ENCODE peak calls at places on chromosomes 5 and 9, in ten cellular contexts. One of them, this sample, is unnamed.

GRCh38 chr5:82346376-82347212 is 68.4 kb upstream of the RPS23 start:
- DNase-seq in A549: no peak
- DNase-seq in NB4: no peak
- DNase-seq in HepG2: no peak
- DNase-seq in vagina: no peak
- DNase-seq in IMR-90: no peak
- DNase-seq in uterus: no peak
- DNase-seq in adrenal gland: no peak
- DNase-seq in stomach: no peak
- DNase-seq in right lobe of liver: no peak
- DNase-seq in this sample: no peak

GRCh38 chr9:105681313-105681712 is 13.0 kb upstream of the TMEM38B start:
- DNase-seq in A549: no peak
- DNase-seq in NB4: no peak
- DNase-seq in HepG2: no peak
- DNase-seq in vagina: peak; percentile 44
- DNase-seq in IMR-90: no peak
- DNase-seq in uterus: no peak
- DNase-seq in adrenal gland: no peak
- DNase-seq in stomach: no peak
- DNase-seq in right lobe of liver: no peak
- DNase-seq in this sample: no peak

GRCh38 chr5:88660947-88661869 is 221.8 kb downstream of the MEF2C start:
- DNase-seq in A549: peak; percentile 84
- DNase-seq in NB4: peak; percentile 94
- DNase-seq in HepG2: no peak
- DNase-seq in vagina: no peak
- DNase-seq in IMR-90: peak; percentile 77
- DNase-seq in uterus: peak; percentile 39
- DNase-seq in adrenal gland: peak; percentile 94
- DNase-seq in stomach: no peak
- DNase-seq in right lobe of liver: peak; percentile 57
- DNase-seq in this sample: peak; percentile 53

GRCh38 chr9:27188426-27188825 is 79.4 kb downstream of the TEK start:
- DNase-seq in A549: no peak
- DNase-seq in NB4: no peak
- DNase-seq in HepG2: no peak
- DNase-seq in vagina: no peak
- DNase-seq in IMR-90: no peak
- DNase-seq in uterus: no peak
- DNase-seq in adrenal gland: no peak
- DNase-seq in stomach: no peak
- DNase-seq in right lobe of liver: no peak
- DNase-seq in this sample: no peak

GRCh38 chr5:100731768-100732167 is 171.3 kb downstream of the ST8SIA4 start:
- DNase-seq in A549: no peak
- DNase-seq in NB4: peak; percentile 55
- DNase-seq in HepG2: no peak
- DNase-seq in vagina: no peak
- DNase-seq in IMR-90: no peak
- DNase-seq in uterus: no peak
- DNase-seq in adrenal gland: no peak
- DNase-seq in stomach: no peak
- DNase-seq in right lobe of liver: no peak
- DNase-seq in this sample: no peak

GRCh38 chr9:106156462-106156861 is 462.1 kb downstream of the TMEM38B start:
- DNase-seq in A549: no peak
- DNase-seq in NB4: no peak
- DNase-seq in HepG2: no peak
- DNase-seq in vagina: no peak
- DNase-seq in IMR-90: no peak
- DNase-seq in uterus: no peak
- DNase-seq in adrenal gland: no peak
- DNase-seq in stomach: no peak
- DNase-seq in right lobe of liver: no peak
- DNase-seq in this sample: no peak

GRCh38 chr9:132879443-132880310 is 979 bp downstream of the SPACA9 start:
- DNase-seq in A549: no peak
- DNase-seq in NB4: peak; percentile 89
- DNase-seq in HepG2: no peak
- DNase-seq in vagina: no peak
- DNase-seq in IMR-90: no peak
- DNase-seq in uterus: no peak
- DNase-seq in adrenal gland: no peak
- DNase-seq in stomach: no peak
- DNase-seq in right lobe of liver: no peak
- DNase-seq in this sample: no peak

GRCh38 chr9:126439402-126439765 is 112.8 kb downstream of the MVB12B start:
- DNase-seq in A549: no peak
- DNase-seq in NB4: no peak
- DNase-seq in HepG2: no peak
- DNase-seq in vagina: no peak
- DNase-seq in IMR-90: peak; percentile 81
- DNase-seq in uterus: no peak
- DNase-seq in adrenal gland: no peak
- DNase-seq in stomach: no peak
- DNase-seq in right lobe of liver: no peak
- DNase-seq in this sample: no peak

GRCh38 chr5:57844410-57844809 is 361.8 kb upstream of the ACTBL2 start:
- DNase-seq in A549: no peak
- DNase-seq in NB4: no peak
- DNase-seq in HepG2: no peak
- DNase-seq in vagina: no peak
- DNase-seq in IMR-90: no peak
- DNase-seq in uterus: peak; percentile 43
- DNase-seq in adrenal gland: peak; percentile 20
- DNase-seq in stomach: no peak
- DNase-seq in right lobe of liver: peak; percentile 43
- DNase-seq in this sample: no peak

GRCh38 chr9:17065062-17065461 is 69.8 kb upstream of the CNTLN start:
- DNase-seq in A549: peak; percentile 28
- DNase-seq in NB4: no peak
- DNase-seq in HepG2: peak; percentile 2
- DNase-seq in vagina: no peak
- DNase-seq in IMR-90: peak; percentile 33
- DNase-seq in uterus: no peak
- DNase-seq in adrenal gland: no peak
- DNase-seq in stomach: no peak
- DNase-seq in right lobe of liver: peak; percentile 69
- DNase-seq in this sample: no peak

GRCh38 chr9:121609845-121610637 is 41.4 kb upstream of the DAB2IP start:
- DNase-seq in A549: peak; percentile 83
- DNase-seq in NB4: no peak
- DNase-seq in HepG2: peak; percentile 93
- DNase-seq in vagina: no peak
- DNase-seq in IMR-90: peak; percentile 92
- DNase-seq in uterus: peak; percentile 87
- DNase-seq in adrenal gland: peak; percentile 76
- DNase-seq in stomach: peak; percentile 66
- DNase-seq in right lobe of liver: peak; percentile 89
- DNase-seq in this sample: no peak
- TF ChIP-seq POLR2A in A549: no peak
- TF ChIP-seq POLR2A in NB4: no peak
- TF ChIP-seq POLR2A in HepG2: no peak
- TF ChIP-seq POLR2A in vagina: no peak
- TF ChIP-seq POLR2A in IMR-90: no peak
- TF ChIP-seq POLR2A in uterus: no peak
- TF ChIP-seq POLR2A in adrenal gland: no peak
- TF ChIP-seq POLR2A in stomach: no peak
- TF ChIP-seq POLR2A in right lobe of liver: no peak
- TF ChIP-seq POLR2A in this sample: no peak

GRCh38 chr9:21440139-21440538 is at the start of gene IFNA1:
- DNase-seq in A549: no peak
- DNase-seq in NB4: no peak
- DNase-seq in HepG2: no peak
- DNase-seq in vagina: no peak
- DNase-seq in IMR-90: no peak
- DNase-seq in uterus: no peak
- DNase-seq in adrenal gland: no peak
- DNase-seq in stomach: no peak
- DNase-seq in right lobe of liver: no peak
- DNase-seq in this sample: no peak

GRCh38 chr9:21432640-21433425 is 7.4 kb upstream of the IFNA1 start:
- DNase-seq in A549: no peak
- DNase-seq in NB4: peak; percentile 36
- DNase-seq in HepG2: no peak
- DNase-seq in vagina: no peak
- DNase-seq in IMR-90: no peak
- DNase-seq in uterus: no peak
- DNase-seq in adrenal gland: no peak
- DNase-seq in stomach: no peak
- DNase-seq in right lobe of liver: no peak
- DNase-seq in this sample: no peak

GRCh38 chr9:21434202-21435014 is 5.8 kb upstream of the IFNA1 start:
- DNase-seq in A549: peak; percentile 77
- DNase-seq in NB4: peak; percentile 68
- DNase-seq in HepG2: peak; percentile 52
- DNase-seq in vagina: no peak
- DNase-seq in IMR-90: peak; percentile 73
- DNase-seq in uterus: no peak
- DNase-seq in adrenal gland: peak; percentile 28
- DNase-seq in stomach: peak; percentile 63
- DNase-seq in right lobe of liver: no peak
- DNase-seq in this sample: no peak
- TF ChIP-seq CTCF in A549: peak; percentile 86
- TF ChIP-seq CTCF in NB4: peak; percentile 64
- TF ChIP-seq CTCF in HepG2: peak; percentile 44
- TF ChIP-seq CTCF in vagina: no peak
- TF ChIP-seq CTCF in IMR-90: peak; percentile 72
- TF ChIP-seq CTCF in uterus: no peak
- TF ChIP-seq CTCF in adrenal gland: peak; percentile 11
- TF ChIP-seq CTCF in stomach: no peak
- TF ChIP-seq CTCF in right lobe of liver: peak; percentile 61
- TF ChIP-seq CTCF in this sample: no peak

GRCh38 chr9:127612993-127613954 is 1.2 kb downstream of the STXBP1 start:
- DNase-seq in A549: peak; percentile 56
- DNase-seq in NB4: peak; percentile 25
- DNase-seq in HepG2: no peak
- DNase-seq in vagina: no peak
- DNase-seq in IMR-90: peak; percentile 57
- DNase-seq in uterus: peak; percentile 79
- DNase-seq in adrenal gland: peak; percentile 73
- DNase-seq in stomach: peak; percentile 52
- DNase-seq in right lobe of liver: peak; percentile 65
- DNase-seq in this sample: peak; percentile 29
- TF ChIP-seq POLR2A in A549: peak; percentile 9
- TF ChIP-seq POLR2A in NB4: no peak
- TF ChIP-seq POLR2A in HepG2: no peak
- TF ChIP-seq POLR2A in vagina: no peak
- TF ChIP-seq POLR2A in IMR-90: peak; percentile 43
- TF ChIP-seq POLR2A in uterus: peak; percentile 73
- TF ChIP-seq POLR2A in adrenal gland: peak; percentile 74
- TF ChIP-seq POLR2A in stomach: no peak
- TF ChIP-seq POLR2A in right lobe of liver: peak; percentile 35
- TF ChIP-seq POLR2A in this sample: peak; percentile 25

GRCh38 chr9:5437254-5438216 is at the start of gene PLGRKT:
- DNase-seq in A549: peak; percentile 94
- DNase-seq in NB4: peak; percentile 99
- DNase-seq in HepG2: peak; percentile 93
- DNase-seq in vagina: peak; percentile 94
- DNase-seq in IMR-90: peak; percentile 87
- DNase-seq in uterus: peak; percentile 93
- DNase-seq in adrenal gland: peak; percentile 97
- DNase-seq in stomach: peak; percentile 96
- DNase-seq in right lobe of liver: peak; percentile 98
- DNase-seq in this sample: peak; percentile 96
- TF ChIP-seq CTCF in A549: no peak
- TF ChIP-seq CTCF in NB4: no peak
- TF ChIP-seq CTCF in HepG2: peak; percentile 68
- TF ChIP-seq CTCF in vagina: no peak
- TF ChIP-seq CTCF in IMR-90: peak; percentile 29
- TF ChIP-seq CTCF in uterus: peak; percentile 31
- TF ChIP-seq CTCF in adrenal gland: peak; percentile 17
- TF ChIP-seq CTCF in stomach: no peak
- TF ChIP-seq CTCF in right lobe of liver: peak; percentile 21
- TF ChIP-seq CTCF in this sample: peak; percentile 43

This sample was measured in Peyer's patch.